ENCODE peak calls at places on chromosome 2, in ten cellular contexts. T is ovary; Y is GM23248; W is aorta; J is choroid plexus epithelial cell; S is CD8-positive, alpha-beta T cell; G is colonic mucosa; E is gastrocnemius medialis; R is naive thymus-derived CD4-positive, alpha-beta T cell; U is CD8-positive, alpha-beta memory T cell. L is an unnamed sample.

GRCh38 chr2:111632661-111633060 is 251.3 kb downstream of the ANAPC1 start:
- DNase-seq in T (no peak), Y (no peak), W (no peak), J (peak; percentile 52), S (no peak), G (no peak), E (no peak), R (peak; percentile 44), U (no peak), L (peak; percentile 84)

GRCh38 chr2:37392428-37392827 is 48.0 kb downstream of the QPCT start:
- DNase-seq in T (no peak), Y (no peak), W (no peak), J (no peak), S (no peak), G (no peak), E (no peak), R (no peak), U (no peak), L (no peak)

GRCh38 chr2:15648593-15649525 is 57.2 kb downstream of the DDX1 start:
- DNase-seq in T (no peak), Y (no peak), W (no peak), J (no peak), S (no peak), G (no peak), E (no peak), R (no peak), U (no peak), L (no peak)

GRCh38 chr2:131105950-131106801 is 1.0 kb downstream of the PLEKHB2 start:
- DNase-seq in T (peak; percentile 30), Y (peak; percentile 84), W (peak; percentile 68), J (peak; percentile 51), S (no peak), G (peak; percentile 72), E (peak; percentile 47), R (peak; percentile 55), U (no peak), L (no peak)

GRCh38 chr2:128635361-128635900 is 316.8 kb upstream of the HS6ST1 start:
- DNase-seq in T (no peak), Y (peak; percentile 18), W (peak; percentile 43), J (no peak), S (no peak), G (no peak), E (no peak), R (no peak), U (no peak), L (no peak)

GRCh38 chr2:85804583-85804982 is 50.8 kb downstream of the ATOH8 start:
- DNase-seq in T (peak; percentile 11), Y (peak; percentile 46), W (no peak), J (no peak), S (no peak), G (no peak), E (no peak), R (no peak), U (no peak), L (peak; percentile 80)

GRCh38 chr2:51027442-51027841 is 4.5 kb downstream of the NRXN1 start:
- DNase-seq in T (no peak), Y (no peak), W (no peak), J (no peak), S (no peak), G (no peak), E (no peak), R (no peak), U (no peak), L (no peak)

GRCh38 chr2:222057249-222058073 is 241.3 kb downstream of the PAX3 start:
- DNase-seq in T (no peak), Y (peak; percentile 52), W (no peak), J (peak; percentile 19), S (no peak), G (no peak), E (no peak), R (no peak), U (no peak), L (no peak)

GRCh38 chr2:128305555-128306080 is 13.1 kb downstream of the HS6ST1 start:
- DNase-seq in T (no peak), Y (peak; percentile 58), W (peak; percentile 43), J (no peak), S (no peak), G (no peak), E (no peak), R (no peak), U (no peak), L (no peak)

GRCh38 chr2:8453904-8454302 is 228.0 kb upstream of the ID2 start:
- DNase-seq in T (no peak), Y (peak; percentile 53), W (no peak), J (no peak), S (no peak), G (no peak), E (no peak), R (no peak), U (no peak), L (no peak)

GRCh38 chr2:214492152-214492551 is 81.3 kb downstream of the VWC2L start:
- DNase-seq in T (no peak), Y (no peak), W (no peak), J (no peak), S (no peak), G (no peak), E (no peak), R (no peak), U (no peak), L (no peak)

GRCh38 chr2:70340921-70341765 is 39.3 kb upstream of the FAM136A start:
- DNase-seq in T (no peak), Y (peak; percentile 67), W (no peak), J (peak; percentile 53), S (no peak), G (peak; percentile 46), E (no peak), R (peak; percentile 30), U (peak; percentile 51), L (peak; percentile 27)

GRCh38 chr2:176134978-176135575 is 5.6 kb downstream of the HOXD8 start:
- DNase-seq in T (no peak), Y (peak; percentile 54), W (no peak), J (peak; percentile 19), S (no peak), G (no peak), E (no peak), R (no peak), U (no peak), L (no peak)

GRCh38 chr2:190781604-190782198 is 98.9 kb upstream of the GLS start:
- DNase-seq in T (peak; percentile 60), Y (peak; percentile 79), W (no peak), J (peak; percentile 86), S (peak; percentile 41), G (peak; percentile 65), E (no peak), R (peak; percentile 45), U (peak; percentile 60), L (peak; percentile 49)

GRCh38 chr2:51065276-51065675 is 33.3 kb upstream of the NRXN1 start:
- DNase-seq in T (no peak), Y (no peak), W (no peak), J (peak; percentile 58), S (no peak), G (no peak), E (no peak), R (no peak), U (no peak), L (no peak)

GRCh38 chr2:99410276-99410675 is 73.1 kb downstream of the EIF5B start:
- DNase-seq in T (no peak), Y (no peak), W (no peak), J (no peak), S (no peak), G (no peak), E (no peak), R (no peak), U (no peak), L (no peak)

GRCh38 chr2:241734467-241735208 is at the start of gene D2HGDH:
- DNase-seq in T (peak; percentile 96), Y (peak; percentile 97), W (peak; percentile 96), J (peak; percentile 84), S (peak; percentile 88), G (peak; percentile 97), E (peak; percentile 84), R (peak; percentile 98), U (peak; percentile 95), L (peak; percentile 50)

GRCh38 chr2:182818541-182819308 is 47.7 kb downstream of the FRZB start:
- DNase-seq in T (no peak), Y (no peak), W (no peak), J (no peak), S (no peak), G (no peak), E (no peak), R (no peak), U (no peak), L (no peak)

GRCh38 chr2:112864072-112864471 is 27.5 kb upstream of the IL1B start:
- DNase-seq in T (no peak), Y (no peak), W (no peak), J (no peak), S (no peak), G (no peak), E (no peak), R (no peak), U (no peak), L (no peak)

GRCh38 chr2:240095556-240096523 is 40.3 kb downstream of the COPS9 start:
- DNase-seq in T (no peak), Y (peak; percentile 3), W (no peak), J (peak; percentile 5), S (no peak), G (no peak), E (no peak), R (no peak), U (no peak), L (no peak)
- H3K4me3 ChIP-seq in T (no peak overlapping the region), Y (no peak overlapping the region), W (no peak overlapping the region), J (no peak overlapping the region), S (no peak overlapping the region), G (no peak overlapping the region), E (no peak overlapping the region), R (no peak overlapping the region), U (no peak overlapping the region), L (no peak overlapping the region)

GRCh38 chr2:157257312-157258252 is at the start of gene GALNT5:
- DNase-seq in T (no peak), Y (peak; percentile 86), W (no peak), J (peak; percentile 67), S (no peak), G (peak; percentile 50), E (no peak), R (no peak), U (no peak), L (no peak)
- H3K4me3 ChIP-seq in T (peak within 1 kb of the TSS; percentile 3), Y (peak within 1 kb of the TSS; percentile 95), W (peak within 1 kb of the TSS; percentile 53), J (peak within 1 kb of the TSS; percentile 56), S (no peak within 1 kb of the TSS), G (peak within 1 kb of the TSS; percentile 37), E (peak within 1 kb of the TSS; percentile 32), R (no peak within 1 kb of the TSS), U (no peak within 1 kb of the TSS), L (no peak within 1 kb of the TSS)

GRCh38 chr2:73970850-73971471 is 13.7 kb upstream of the TET3 start:
- DNase-seq in T (peak; percentile 55), Y (no peak), W (peak; percentile 83), J (no peak), S (peak; percentile 68), G (peak; percentile 78), E (no peak), R (no peak), U (peak; percentile 70), L (peak; percentile 75)
- H3K4me3 ChIP-seq in T (no peak overlapping the region), Y (no peak overlapping the region), W (no peak overlapping the region), J (no peak overlapping the region), S (peak overlapping the region; percentile 20), G (no peak overlapping the region), E (no peak overlapping the region), R (peak overlapping the region; percentile 36), U (peak overlapping the region; percentile 10), L (peak overlapping the region; percentile 38)

DNA sequence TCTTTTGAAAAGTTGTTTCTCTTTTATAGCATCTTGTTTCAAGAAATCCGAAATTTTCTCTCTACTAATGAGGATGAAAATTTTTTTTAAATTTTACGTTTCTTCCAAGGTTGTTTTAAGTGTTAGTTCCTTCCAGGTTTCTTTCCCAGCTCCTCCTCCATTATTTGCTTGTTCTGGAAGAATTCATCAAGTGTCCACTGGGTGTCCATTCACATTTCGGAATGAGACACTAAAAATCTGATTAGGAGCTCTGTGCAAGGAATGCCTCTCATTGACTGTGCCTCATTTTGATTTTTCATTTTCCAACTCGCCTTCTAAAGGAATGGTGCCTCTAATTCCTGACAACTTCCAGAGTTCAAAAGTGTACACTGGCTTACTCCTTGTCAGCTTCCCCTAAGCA is 6.1 kb downstream of the SP100 start:
- DNase-seq in T (no peak), Y (no peak), W (no peak), J (no peak), S (no peak), G (no peak), E (no peak), R (no peak), U (no peak), L (no peak)
- H3K4me3 ChIP-seq in T (no peak overlapping the region), Y (no peak overlapping the region), W (no peak overlapping the region), J (no peak overlapping the region), S (no peak overlapping the region), G (no peak overlapping the region), E (no peak overlapping the region), R (no peak overlapping the region), U (no peak overlapping the region), L (no peak overlapping the region)

L was measured in Jurkat, Clone E6-1.